ENCODE peak calls at places on chromosomes 16 and 17, in eight cellular contexts. L, C, V, O, P, F, Z and I are unnamed samples.
A peak's percentile ranks its signal among the peaks of the same experiment; 100 is the strongest.

GRCh38 chr16:6884002-6884401 is 448.6 kb upstream of the RBFOX1 start:
- DNase-seq in L (no peak), C (no peak), V (no peak), O (no peak), P (peak; percentile 49), F (peak; percentile 61), Z (no peak), I (no peak)

GRCh38 chr16:82748026-82748425 is 121.3 kb downstream of the CDH13 start:
- DNase-seq in L (no peak), C (peak; percentile 84), V (peak; percentile 66), O (no peak), P (no peak), F (peak; percentile 61), Z (no peak), I (peak; percentile 45)

GRCh38 chr16:86914850-86915717 is 336.7 kb downstream of the FOXL1 start:
- DNase-seq in L (no peak), C (no peak), V (peak; percentile 27), O (no peak), P (no peak), F (no peak), Z (no peak), I (no peak)

GRCh38 chr16:1244881-1245280 is 4.4 kb downstream of the TPSAB1 start:
- DNase-seq in L (no peak), C (no peak), V (no peak), O (no peak), P (no peak), F (no peak), Z (no peak), I (no peak)

GRCh38 chr17:38853292-38854219 is at the start of gene RPL23:
- DNase-seq in L (peak; percentile 91), C (peak; percentile 92), V (peak; percentile 97), O (peak; percentile 99), P (peak; percentile 99), F (peak; percentile 99), Z (peak; percentile 96), I (peak; percentile 98)

GRCh38 chr16:19245326-19245925 is 40.1 kb upstream of the CLEC19A start:
- DNase-seq in L (no peak), C (no peak), V (no peak), O (peak; percentile 54), P (no peak), F (no peak), Z (no peak), I (no peak)

GRCh38 chr16:11105038-11105903 is 150.7 kb downstream of the SOCS1 start:
- DNase-seq in L (peak; percentile 81), C (peak; percentile 98), V (peak; percentile 98), O (peak; percentile 78), P (no peak), F (peak; percentile 80), Z (no peak), I (peak; percentile 98)

GRCh38 chr16:17362191-17362590 is 108.6 kb downstream of the XYLT1 start:
- DNase-seq in L (no peak), C (no peak), V (no peak), O (no peak), P (no peak), F (no peak), Z (no peak), I (no peak)

GRCh38 chr17:45021607-45022287 is 29.7 kb downstream of the DCAKD start:
- DNase-seq in L (no peak), C (no peak), V (peak; percentile 47), O (peak; percentile 89), P (peak; percentile 87), F (peak; percentile 87), Z (peak; percentile 65), I (peak; percentile 65)

GRCh38 chr17:28738680-28739384 is 5.0 kb upstream of the TRAF4 start:
- DNase-seq in L (no peak), C (no peak), V (no peak), O (no peak), P (no peak), F (no peak), Z (no peak), I (no peak)

GRCh38 chr16:53598513-53599266 is 95.7 kb upstream of the AKTIP start:
- DNase-seq in L (no peak), C (no peak), V (no peak), O (no peak), P (peak; percentile 2), F (no peak), Z (no peak), I (no peak)

GRCh38 chr17:44522883-44523671 is 19.9 kb upstream of the GPATCH8 start:
- DNase-seq in L (no peak), C (no peak), V (peak; percentile 61), O (peak; percentile 74), P (peak; percentile 55), F (peak; percentile 90), Z (no peak), I (peak; percentile 58)

GRCh38 chr17:21174186-21174585 is 39.8 kb downstream of the TMEM11 start:
- DNase-seq in L (no peak), C (no peak), V (no peak), O (no peak), P (no peak), F (no peak), Z (no peak), I (no peak)

GRCh38 chr17:30312218-30312617 is 20.5 kb upstream of the BLMH start:
- DNase-seq in L (peak; percentile 81), C (no peak), V (no peak), O (no peak), P (no peak), F (no peak), Z (no peak), I (no peak)

GRCh38 chr17:82350182-82351030 is 8.6 kb upstream of the TEX19 start:
- DNase-seq in L (no peak), C (no peak), V (no peak), O (no peak), P (no peak), F (peak; percentile 81), Z (no peak), I (no peak)

GRCh38 chr17:32831223-32831622 is 45.7 kb downstream of the MYO1D start:
- DNase-seq in L (no peak), C (no peak), V (no peak), O (no peak), P (no peak), F (no peak), Z (no peak), I (no peak)

GRCh38 chr17:32831627-32832243 is 45.2 kb downstream of the MYO1D start:
- DNase-seq in L (no peak), C (no peak), V (no peak), O (no peak), P (no peak), F (no peak), Z (no peak), I (no peak)

GRCh38 chr17:32827227-32827626 is 49.7 kb downstream of the MYO1D start:
- DNase-seq in L (no peak), C (no peak), V (no peak), O (no peak), P (no peak), F (no peak), Z (no peak), I (no peak)

GRCh38 chr17:32826076-32826475 is 50.8 kb downstream of the MYO1D start:
- DNase-seq in L (no peak), C (no peak), V (no peak), O (no peak), P (no peak), F (no peak), Z (no peak), I (no peak)

DNA sequence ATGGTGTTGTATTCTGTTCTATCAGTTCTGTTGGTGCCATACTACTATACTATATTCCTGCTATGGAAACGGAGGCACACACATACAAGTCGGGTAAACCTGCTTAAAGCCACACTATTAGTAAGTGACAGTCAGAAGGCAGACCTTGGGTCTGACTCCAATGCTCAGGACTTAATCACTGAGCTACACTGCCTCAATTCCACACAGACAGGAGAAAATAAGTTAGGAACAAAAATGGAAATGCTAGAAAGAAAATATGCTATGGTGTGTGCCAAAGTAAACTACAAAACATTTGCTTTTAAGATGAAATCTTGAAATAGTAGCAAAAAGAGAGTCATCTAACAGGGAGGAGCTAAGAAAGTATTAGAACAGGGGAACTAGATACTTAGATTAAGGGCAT is 48.1 kb downstream of the MYO1D start:
- DNase-seq in L (no peak), C (no peak), V (no peak), O (no peak), P (no peak), F (no peak), Z (no peak), I (no peak)
- H2AFZ ChIP-seq in L (no peak overlapping the region), C (no peak overlapping the region), V (no peak overlapping the region), O (no peak overlapping the region), P (no peak overlapping the region), F (no peak overlapping the region), Z (no peak overlapping the region), I (no peak overlapping the region)

DNA sequence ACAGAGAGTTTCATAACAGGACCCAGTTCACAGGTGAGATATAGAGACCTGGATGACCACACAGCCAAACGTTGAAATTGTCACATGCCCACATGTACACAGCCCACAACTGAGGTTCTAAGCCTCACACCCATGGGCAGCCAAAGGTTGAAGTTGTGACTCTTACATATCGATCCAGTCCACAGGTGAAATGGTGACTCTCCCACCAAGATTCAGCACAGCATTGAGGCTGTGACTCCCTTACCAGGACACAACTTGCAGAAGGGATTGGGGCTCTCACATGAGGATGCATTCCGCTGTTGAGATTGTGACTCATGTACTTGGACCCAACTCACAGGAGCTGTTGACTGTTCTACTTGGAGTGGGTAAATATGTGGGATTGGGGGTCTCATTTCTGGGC is 1836.4 kb downstream of the TP53TG3F start:
- DNase-seq in L (no peak), C (no peak), V (no peak), O (no peak), P (no peak), F (no peak), Z (no peak), I (no peak)
- H3K9me3 ChIP-seq in L (no peaks in the 10 kb centered on the region), C (peaks cover 28% of the 10 kb centered on the region), V (peaks cover 19% of the 10 kb centered on the region), O (no peaks in the 10 kb centered on the region), P (peaks cover 4% of the 10 kb centered on the region), F (peaks cover 32% of the 10 kb centered on the region), Z (peaks cover 26% of the 10 kb centered on the region), I (peaks cover 3% of the 10 kb centered on the region)

GRCh38 chr16:64532117-64532516 is 589.7 kb downstream of the CDH11 start:
- DNase-seq in L (no peak), C (no peak), V (no peak), O (no peak), P (no peak), F (no peak), Z (no peak), I (no peak)
- H2AFZ ChIP-seq in L (no peak overlapping the region), C (no peak overlapping the region), V (no peak overlapping the region), O (peak overlapping the region; percentile 6), P (no peak overlapping the region), F (peak overlapping the region; percentile 52), Z (no peak overlapping the region), I (no peak overlapping the region)

GRCh38 chr17:5183410-5183793 is 8.3 kb downstream of the ZNF594 start:
- DNase-seq in L (no peak), C (no peak), V (no peak), O (no peak), P (no peak), F (no peak), Z (no peak), I (no peak)

GRCh38 chr17:5179003-5179402 is 12.7 kb downstream of the ZNF594 start:
- DNase-seq in L (no peak), C (no peak), V (no peak), O (no peak), P (no peak), F (no peak), Z (no peak), I (no peak)

GRCh38 chr17:5184284-5184683 is 7.4 kb downstream of the ZNF594 start:
- DNase-seq in L (no peak), C (no peak), V (no peak), O (no peak), P (no peak), F (no peak), Z (no peak), I (no peak)

GRCh38 chr17:5181509-5182305 is 10.0 kb downstream of the ZNF594 start:
- DNase-seq in L (no peak), C (no peak), V (no peak), O (no peak), P (no peak), F (peak; percentile 52), Z (no peak), I (no peak)

GRCh38 chr17:5182597-5183409 is 8.9 kb downstream of the ZNF594 start:
- DNase-seq in L (no peak), C (no peak), V (no peak), O (no peak), P (no peak), F (no peak), Z (no peak), I (no peak)
- H3K9me3 ChIP-seq in L (peaks cover 82% of the 10 kb centered on the region), C (peaks cover 78% of the 10 kb centered on the region), V (peaks cover 76% of the 10 kb centered on the region), O (peaks cover 74% of the 10 kb centered on the region), P (peaks cover 95% of the 10 kb centered on the region), F (peaks cover 66% of the 10 kb centered on the region), Z (peaks cover 52% of the 10 kb centered on the region), I (peaks cover 98% of the 10 kb centered on the region)